ENCODE peak calls at places on chromosome X, in ten cellular contexts. One of them, this sample, is unnamed.

GRCh38 chrX:150487369-150488094 is 80.9 kb upstream of the MTM1 start:
- DNase-seq in fibroblast of mammary gland: no peak
- DNase-seq in fibroblast of pulmonary artery: no peak
- DNase-seq in tibial nerve: no peak
- DNase-seq in heart right ventricle: no peak
- DNase-seq in cardiac fibroblast: no peak
- DNase-seq in endodermal cell: no peak
- DNase-seq in mesothelial cell of epicardium: no peak
- DNase-seq in IMR-90: no peak
- DNase-seq in OCI-LY7: no peak
- DNase-seq in this sample: no peak

GRCh38 chrX:19912-20571 is 261.1 kb upstream of the PLCXD1 start:
- DNase-seq in fibroblast of mammary gland: no peak
- DNase-seq in fibroblast of pulmonary artery: no peak
- DNase-seq in tibial nerve: no peak
- DNase-seq in heart right ventricle: no peak
- DNase-seq in cardiac fibroblast: peak
- DNase-seq in endodermal cell: peak
- DNase-seq in mesothelial cell of epicardium: no peak
- DNase-seq in IMR-90: no peak
- DNase-seq in OCI-LY7: peak
- DNase-seq in this sample: no peak

GRCh38 chrX:323721-324628 is 5.4 kb upstream of the GTPBP6 start:
- DNase-seq in fibroblast of mammary gland: peak
- DNase-seq in fibroblast of pulmonary artery: peak
- DNase-seq in tibial nerve: no peak
- DNase-seq in heart right ventricle: no peak
- DNase-seq in cardiac fibroblast: peak
- DNase-seq in endodermal cell: peak
- DNase-seq in mesothelial cell of epicardium: no peak
- DNase-seq in IMR-90: peak
- DNase-seq in OCI-LY7: peak
- DNase-seq in this sample: no peak

GRCh38 chrX:110012818-110013484 is 10.0 kb downstream of the TMEM164 start:
- DNase-seq in fibroblast of mammary gland: no peak
- DNase-seq in fibroblast of pulmonary artery: no peak
- DNase-seq in tibial nerve: no peak
- DNase-seq in heart right ventricle: no peak
- DNase-seq in cardiac fibroblast: no peak
- DNase-seq in endodermal cell: no peak
- DNase-seq in mesothelial cell of epicardium: no peak
- DNase-seq in IMR-90: no peak
- DNase-seq in OCI-LY7: no peak
- DNase-seq in this sample: no peak

GRCh38 chrX:53265771-53266170 is 15.6 kb downstream of the IQSEC2 start:
- DNase-seq in fibroblast of mammary gland: peak
- DNase-seq in fibroblast of pulmonary artery: peak
- DNase-seq in tibial nerve: no peak
- DNase-seq in heart right ventricle: no peak
- DNase-seq in cardiac fibroblast: peak
- DNase-seq in endodermal cell: no peak
- DNase-seq in mesothelial cell of epicardium: no peak
- DNase-seq in IMR-90: peak
- DNase-seq in OCI-LY7: no peak
- DNase-seq in this sample: no peak

GRCh38 chrX:72042860-72043248 is 88.9 kb downstream of the RTL5 start:
- DNase-seq in fibroblast of mammary gland: no peak
- DNase-seq in fibroblast of pulmonary artery: no peak
- DNase-seq in tibial nerve: no peak
- DNase-seq in heart right ventricle: no peak
- DNase-seq in cardiac fibroblast: no peak
- DNase-seq in endodermal cell: peak
- DNase-seq in mesothelial cell of epicardium: no peak
- DNase-seq in IMR-90: no peak
- DNase-seq in OCI-LY7: no peak
- DNase-seq in this sample: no peak

GRCh38 chrX:47184486-47184885 is 9.1 kb upstream of the UBA1 start:
- DNase-seq in fibroblast of mammary gland: no peak
- DNase-seq in fibroblast of pulmonary artery: no peak
- DNase-seq in tibial nerve: no peak
- DNase-seq in heart right ventricle: no peak
- DNase-seq in cardiac fibroblast: no peak
- DNase-seq in endodermal cell: no peak
- DNase-seq in mesothelial cell of epicardium: no peak
- DNase-seq in IMR-90: no peak
- DNase-seq in OCI-LY7: no peak
- DNase-seq in this sample: no peak

GRCh38 chrX:16511776-16512400 is 138.1 kb upstream of the S100G start:
- DNase-seq in fibroblast of mammary gland: peak
- DNase-seq in fibroblast of pulmonary artery: peak
- DNase-seq in tibial nerve: no peak
- DNase-seq in heart right ventricle: no peak
- DNase-seq in cardiac fibroblast: peak
- DNase-seq in endodermal cell: no peak
- DNase-seq in mesothelial cell of epicardium: no peak
- DNase-seq in IMR-90: peak
- DNase-seq in OCI-LY7: no peak
- DNase-seq in this sample: no peak

GRCh38 chrX:110743679-110744340 is 51.8 kb downstream of the CHRDL1 start:
- DNase-seq in fibroblast of mammary gland: peak
- DNase-seq in fibroblast of pulmonary artery: no peak
- DNase-seq in tibial nerve: no peak
- DNase-seq in heart right ventricle: no peak
- DNase-seq in cardiac fibroblast: no peak
- DNase-seq in endodermal cell: no peak
- DNase-seq in mesothelial cell of epicardium: no peak
- DNase-seq in IMR-90: peak
- DNase-seq in OCI-LY7: no peak
- DNase-seq in this sample: no peak

GRCh38 chrX:32448320-32448719 is 763.0 kb downstream of the DMD start:
- DNase-seq in fibroblast of mammary gland: no peak
- DNase-seq in fibroblast of pulmonary artery: no peak
- DNase-seq in tibial nerve: no peak
- DNase-seq in heart right ventricle: no peak
- DNase-seq in cardiac fibroblast: peak
- DNase-seq in endodermal cell: no peak
- DNase-seq in mesothelial cell of epicardium: no peak
- DNase-seq in IMR-90: no peak
- DNase-seq in OCI-LY7: peak
- DNase-seq in this sample: no peak

GRCh38 chrX:63934791-63935190 is 149.8 kb upstream of the ARHGEF9 start:
- DNase-seq in fibroblast of mammary gland: no peak
- DNase-seq in fibroblast of pulmonary artery: no peak
- DNase-seq in tibial nerve: no peak
- DNase-seq in heart right ventricle: no peak
- DNase-seq in cardiac fibroblast: no peak
- DNase-seq in endodermal cell: peak
- DNase-seq in mesothelial cell of epicardium: no peak
- DNase-seq in IMR-90: no peak
- DNase-seq in OCI-LY7: no peak
- DNase-seq in this sample: no peak

GRCh38 chrX:115388879-115389278 is 99.4 kb downstream of the LUZP4 start:
- DNase-seq in fibroblast of mammary gland: no peak
- DNase-seq in fibroblast of pulmonary artery: peak
- DNase-seq in tibial nerve: no peak
- DNase-seq in heart right ventricle: no peak
- DNase-seq in cardiac fibroblast: peak
- DNase-seq in endodermal cell: no peak
- DNase-seq in mesothelial cell of epicardium: no peak
- DNase-seq in IMR-90: peak
- DNase-seq in OCI-LY7: no peak
- DNase-seq in this sample: no peak

GRCh38 chrX:112760697-112761096 is 79.9 kb downstream of the AMOT start:
- DNase-seq in fibroblast of mammary gland: peak
- DNase-seq in fibroblast of pulmonary artery: no peak
- DNase-seq in tibial nerve: no peak
- DNase-seq in heart right ventricle: no peak
- DNase-seq in cardiac fibroblast: no peak
- DNase-seq in endodermal cell: no peak
- DNase-seq in mesothelial cell of epicardium: no peak
- DNase-seq in IMR-90: peak
- DNase-seq in OCI-LY7: peak
- DNase-seq in this sample: no peak

GRCh38 chrX:132592880-132593279 is 104.0 kb upstream of the MBNL3 start:
- DNase-seq in fibroblast of mammary gland: peak
- DNase-seq in fibroblast of pulmonary artery: peak
- DNase-seq in tibial nerve: no peak
- DNase-seq in heart right ventricle: no peak
- DNase-seq in cardiac fibroblast: peak
- DNase-seq in endodermal cell: peak
- DNase-seq in mesothelial cell of epicardium: no peak
- DNase-seq in IMR-90: no peak
- DNase-seq in OCI-LY7: peak
- DNase-seq in this sample: no peak

GRCh38 chrX:23756165-23756564 is 13.1 kb upstream of the ACOT9 start:
- DNase-seq in fibroblast of mammary gland: peak
- DNase-seq in fibroblast of pulmonary artery: peak
- DNase-seq in tibial nerve: peak
- DNase-seq in heart right ventricle: peak
- DNase-seq in cardiac fibroblast: peak
- DNase-seq in endodermal cell: peak
- DNase-seq in mesothelial cell of epicardium: no peak
- DNase-seq in IMR-90: peak
- DNase-seq in OCI-LY7: peak
- DNase-seq in this sample: peak

GRCh38 chrX:77639820-77640219 is 146.2 kb downstream of the ATRX start:
- DNase-seq in fibroblast of mammary gland: no peak
- DNase-seq in fibroblast of pulmonary artery: no peak
- DNase-seq in tibial nerve: no peak
- DNase-seq in heart right ventricle: no peak
- DNase-seq in cardiac fibroblast: no peak
- DNase-seq in endodermal cell: no peak
- DNase-seq in mesothelial cell of epicardium: no peak
- DNase-seq in IMR-90: no peak
- DNase-seq in OCI-LY7: no peak
- DNase-seq in this sample: no peak

GRCh38 chrX:77638397-77638796 is 147.6 kb downstream of the ATRX start:
- DNase-seq in fibroblast of mammary gland: no peak
- DNase-seq in fibroblast of pulmonary artery: no peak
- DNase-seq in tibial nerve: no peak
- DNase-seq in heart right ventricle: no peak
- DNase-seq in cardiac fibroblast: no peak
- DNase-seq in endodermal cell: no peak
- DNase-seq in mesothelial cell of epicardium: no peak
- DNase-seq in IMR-90: no peak
- DNase-seq in OCI-LY7: no peak
- DNase-seq in this sample: no peak

GRCh38 chrX:77635372-77635771 is 150.6 kb downstream of the ATRX start:
- DNase-seq in fibroblast of mammary gland: no peak
- DNase-seq in fibroblast of pulmonary artery: no peak
- DNase-seq in tibial nerve: no peak
- DNase-seq in heart right ventricle: no peak
- DNase-seq in cardiac fibroblast: no peak
- DNase-seq in endodermal cell: no peak
- DNase-seq in mesothelial cell of epicardium: no peak
- DNase-seq in IMR-90: no peak
- DNase-seq in OCI-LY7: no peak
- DNase-seq in this sample: no peak

GRCh38 chrX:77640702-77641101 is 145.3 kb downstream of the ATRX start:
- DNase-seq in fibroblast of mammary gland: no peak
- DNase-seq in fibroblast of pulmonary artery: no peak
- DNase-seq in tibial nerve: no peak
- DNase-seq in heart right ventricle: no peak
- DNase-seq in cardiac fibroblast: no peak
- DNase-seq in endodermal cell: no peak
- DNase-seq in mesothelial cell of epicardium: no peak
- DNase-seq in IMR-90: no peak
- DNase-seq in OCI-LY7: no peak
- DNase-seq in this sample: no peak
- TF ChIP-seq CTCF in fibroblast of mammary gland: no peak
- TF ChIP-seq CTCF in fibroblast of pulmonary artery: no peak
- TF ChIP-seq CTCF in tibial nerve: no peak
- TF ChIP-seq CTCF in heart right ventricle: no peak
- TF ChIP-seq CTCF in cardiac fibroblast: no peak
- TF ChIP-seq CTCF in endodermal cell: no peak
- TF ChIP-seq CTCF in mesothelial cell of epicardium: no peak
- TF ChIP-seq CTCF in IMR-90: no peak
- TF ChIP-seq CTCF in OCI-LY7: no peak
- TF ChIP-seq CTCF in this sample: no peak

DNA sequence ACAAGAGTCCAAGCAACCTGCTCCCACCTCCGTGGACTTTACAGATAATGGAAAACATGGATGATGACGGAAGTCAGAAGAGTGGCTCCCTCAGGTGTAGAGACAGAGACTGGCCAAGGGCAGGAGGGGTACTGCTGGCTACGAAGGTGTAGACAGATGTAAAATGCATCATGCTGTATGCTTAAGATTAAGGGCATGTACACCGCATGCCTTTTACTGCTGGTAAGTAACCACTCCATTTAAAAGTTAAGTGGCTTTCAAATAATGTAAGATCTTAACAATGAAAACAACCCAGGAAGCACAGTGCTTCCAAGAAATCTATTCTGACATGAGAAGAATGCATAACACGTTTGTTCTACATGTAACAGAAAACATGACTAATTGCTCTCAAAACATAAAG is 76.9 kb upstream of the FAM9B start:
- DNase-seq in fibroblast of mammary gland: no peak
- DNase-seq in fibroblast of pulmonary artery: no peak
- DNase-seq in tibial nerve: no peak
- DNase-seq in heart right ventricle: no peak
- DNase-seq in cardiac fibroblast: no peak
- DNase-seq in endodermal cell: no peak
- DNase-seq in mesothelial cell of epicardium: no peak
- DNase-seq in IMR-90: no peak
- DNase-seq in OCI-LY7: no peak
- DNase-seq in this sample: no peak
- TF ChIP-seq CTCF in fibroblast of mammary gland: no peak
- TF ChIP-seq CTCF in fibroblast of pulmonary artery: no peak
- TF ChIP-seq CTCF in tibial nerve: no peak
- TF ChIP-seq CTCF in heart right ventricle: no peak
- TF ChIP-seq CTCF in cardiac fibroblast: no peak
- TF ChIP-seq CTCF in endodermal cell: no peak
- TF ChIP-seq CTCF in mesothelial cell of epicardium: no peak
- TF ChIP-seq CTCF in IMR-90: no peak
- TF ChIP-seq CTCF in OCI-LY7: no peak
- TF ChIP-seq CTCF in this sample: no peak

DNA sequence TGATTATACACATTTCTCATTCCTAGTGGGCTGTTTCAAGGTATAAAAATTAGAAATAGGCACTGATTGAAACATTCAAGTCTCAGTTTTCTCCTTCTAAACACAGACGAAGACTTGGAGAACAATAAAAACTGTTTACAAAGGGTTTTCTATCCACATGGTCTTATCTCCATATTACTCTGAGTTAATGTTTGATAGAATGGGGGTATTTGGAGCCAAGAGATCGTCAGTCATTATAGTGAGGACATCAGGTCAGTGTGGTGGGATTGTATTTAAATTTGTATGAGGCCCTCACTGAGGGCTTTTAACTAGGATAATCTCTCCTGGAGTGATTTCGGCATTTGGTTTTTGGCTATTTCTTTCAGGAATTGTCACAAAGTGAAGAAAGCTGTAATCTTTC is 16.4 kb upstream of the DYNLT3 start:
- DNase-seq in fibroblast of mammary gland: no peak
- DNase-seq in fibroblast of pulmonary artery: no peak
- DNase-seq in tibial nerve: no peak
- DNase-seq in heart right ventricle: no peak
- DNase-seq in cardiac fibroblast: no peak
- DNase-seq in endodermal cell: no peak
- DNase-seq in mesothelial cell of epicardium: no peak
- DNase-seq in IMR-90: no peak
- DNase-seq in OCI-LY7: no peak
- DNase-seq in this sample: no peak
- TF ChIP-seq CTCF in fibroblast of mammary gland: no peak
- TF ChIP-seq CTCF in fibroblast of pulmonary artery: no peak
- TF ChIP-seq CTCF in tibial nerve: no peak
- TF ChIP-seq CTCF in heart right ventricle: no peak
- TF ChIP-seq CTCF in cardiac fibroblast: no peak
- TF ChIP-seq CTCF in endodermal cell: no peak
- TF ChIP-seq CTCF in mesothelial cell of epicardium: no peak
- TF ChIP-seq CTCF in IMR-90: no peak
- TF ChIP-seq CTCF in OCI-LY7: no peak
- TF ChIP-seq CTCF in this sample: no peak

GRCh38 chrX:134727363-134727762 is 69.1 kb upstream of the PLAC1 start:
- DNase-seq in fibroblast of mammary gland: peak
- DNase-seq in fibroblast of pulmonary artery: no peak
- DNase-seq in tibial nerve: no peak
- DNase-seq in heart right ventricle: no peak
- DNase-seq in cardiac fibroblast: no peak
- DNase-seq in endodermal cell: no peak
- DNase-seq in mesothelial cell of epicardium: no peak
- DNase-seq in IMR-90: no peak
- DNase-seq in OCI-LY7: no peak
- DNase-seq in this sample: no peak
- TF ChIP-seq CTCF in fibroblast of mammary gland: peak
- TF ChIP-seq CTCF in fibroblast of pulmonary artery: peak
- TF ChIP-seq CTCF in tibial nerve: no peak
- TF ChIP-seq CTCF in heart right ventricle: no peak
- TF ChIP-seq CTCF in cardiac fibroblast: peak
- TF ChIP-seq CTCF in endodermal cell: peak
- TF ChIP-seq CTCF in mesothelial cell of epicardium: no peak
- TF ChIP-seq CTCF in IMR-90: peak
- TF ChIP-seq CTCF in OCI-LY7: peak
- TF ChIP-seq CTCF in this sample: no peak

This sample was measured in omental fat pad.